ENCODE peak calls at places on chromosomes 5 and 9, in four cellular contexts. One of them, this sample, is unnamed.

GRCh38 chr5:107558951-107559350 is 111.8 kb downstream of the EFNA5 start:
- DNase-seq in astrocyte: no peak
- DNase-seq in lower leg skin: no peak
- DNase-seq in PC-9: no peak
- DNase-seq in this sample: no peak

GRCh38 chr9:104144336-104144735 is 50.2 kb downstream of the SMC2 start:
- DNase-seq in astrocyte: no peak
- DNase-seq in lower leg skin: no peak
- DNase-seq in PC-9: no peak
- DNase-seq in this sample: no peak

GRCh38 chr9:27047126-27047525 is 41.7 kb upstream of the LRRC19 start:
- DNase-seq in astrocyte: no peak
- DNase-seq in lower leg skin: no peak
- DNase-seq in PC-9: no peak
- DNase-seq in this sample: no peak

GRCh38 chr9:113519401-113520108 is 56.0 kb downstream of the RGS3 start:
- DNase-seq in astrocyte: peak
- DNase-seq in lower leg skin: no peak
- DNase-seq in PC-9: no peak
- DNase-seq in this sample: peak

GRCh38 chr5:116370886-116371285 is 203.7 kb downstream of the SEMA6A start:
- DNase-seq in astrocyte: peak
- DNase-seq in lower leg skin: no peak
- DNase-seq in PC-9: no peak
- DNase-seq in this sample: peak

GRCh38 chr9:113887436-113887835 is 11.3 kb downstream of the ZNF618 start:
- DNase-seq in astrocyte: no peak
- DNase-seq in lower leg skin: no peak
- DNase-seq in PC-9: no peak
- DNase-seq in this sample: no peak

GRCh38 chr5:42992035-42992570 is 48.0 kb downstream of the ANXA2R start:
- DNase-seq in astrocyte: peak
- DNase-seq in lower leg skin: peak
- DNase-seq in PC-9: peak
- DNase-seq in this sample: peak

GRCh38 chr9:3716415-3716814 is 190.6 kb upstream of the RFX3 start:
- DNase-seq in astrocyte: no peak
- DNase-seq in lower leg skin: no peak
- DNase-seq in PC-9: no peak
- DNase-seq in this sample: no peak

GRCh38 chr5:169218862-169219261 is 82.1 kb downstream of the SLIT3 start:
- DNase-seq in astrocyte: no peak
- DNase-seq in lower leg skin: no peak
- DNase-seq in PC-9: no peak
- DNase-seq in this sample: no peak

GRCh38 chr9:12855066-12855465 is 80.2 kb downstream of the LURAP1L start:
- DNase-seq in astrocyte: no peak
- DNase-seq in lower leg skin: no peak
- DNase-seq in PC-9: no peak
- DNase-seq in this sample: peak

GRCh38 chr5:129460951-129461815 is 1.1 kb downstream of the ADAMTS19 start:
- DNase-seq in astrocyte: peak
- DNase-seq in lower leg skin: no peak
- DNase-seq in PC-9: no peak
- DNase-seq in this sample: peak

GRCh38 chr9:116959775-116960174 is 272.7 kb downstream of the TRIM32 start:
- DNase-seq in astrocyte: peak
- DNase-seq in lower leg skin: no peak
- DNase-seq in PC-9: no peak
- DNase-seq in this sample: no peak

GRCh38 chr9:73780916-73781315 is 629.3 kb downstream of the ANXA1 start:
- DNase-seq in astrocyte: peak
- DNase-seq in lower leg skin: no peak
- DNase-seq in PC-9: peak
- DNase-seq in this sample: peak

GRCh38 chr5:5291357-5291756 is 131.1 kb upstream of the ICE1 start:
- DNase-seq in astrocyte: peak
- DNase-seq in lower leg skin: no peak
- DNase-seq in PC-9: no peak
- DNase-seq in this sample: no peak

GRCh38 chr5:543755-544674 is 19.8 kb upstream of the SLC9A3 start:
- DNase-seq in astrocyte: no peak
- DNase-seq in lower leg skin: no peak
- DNase-seq in PC-9: no peak
- DNase-seq in this sample: no peak

GRCh38 chr5:18195910-18196309 is 561.6 kb downstream of the TAF11L14 start:
- DNase-seq in astrocyte: no peak
- DNase-seq in lower leg skin: no peak
- DNase-seq in PC-9: no peak
- DNase-seq in this sample: peak

GRCh38 chr9:88481933-88482332 is 53.0 kb upstream of the NXNL2 start:
- DNase-seq in astrocyte: no peak
- DNase-seq in lower leg skin: no peak
- DNase-seq in PC-9: no peak
- DNase-seq in this sample: no peak

GRCh38 chr9:12818431-12819000 is 43.7 kb downstream of the LURAP1L start:
- DNase-seq in astrocyte: peak
- DNase-seq in lower leg skin: no peak
- DNase-seq in PC-9: no peak
- DNase-seq in this sample: peak

GRCh38 chr9:119366909-119367690 is 2.1 kb downstream of the BRINP1 start:
- DNase-seq in astrocyte: no peak
- DNase-seq in lower leg skin: no peak
- DNase-seq in PC-9: no peak
- DNase-seq in this sample: peak

GRCh38 chr5:42321800-42322199 is 101.4 kb upstream of the GHR start:
- DNase-seq in astrocyte: no peak
- DNase-seq in lower leg skin: no peak
- DNase-seq in PC-9: no peak
- DNase-seq in this sample: no peak

GRCh38 chr5:33936004-33936380 is 194 bp upstream of the RXFP3 start:
- DNase-seq in astrocyte: peak
- DNase-seq in lower leg skin: peak
- DNase-seq in PC-9: no peak
- DNase-seq in this sample: peak

GRCh38 chr9:81861644-81862043 is 66.6 kb upstream of the SPATA31D4 start:
- DNase-seq in astrocyte: peak
- DNase-seq in lower leg skin: no peak
- DNase-seq in PC-9: peak
- DNase-seq in this sample: peak

GRCh38 chr9:34575775-34576592 is 13.5 kb downstream of the CNTFR start:
- DNase-seq in astrocyte: no peak
- DNase-seq in lower leg skin: no peak
- DNase-seq in PC-9: no peak
- DNase-seq in this sample: no peak

GRCh38 chr5:140564196-140565023 is at the start of the genes APBB3 and SLC35A4:
- DNase-seq in astrocyte: peak
- DNase-seq in lower leg skin: peak
- DNase-seq in PC-9: peak
- DNase-seq in this sample: peak

GRCh38 chr5:117881426-117882230 is 1106.7 kb downstream of the DTWD2 start:
- DNase-seq in astrocyte: no peak
- DNase-seq in lower leg skin: no peak
- DNase-seq in PC-9: no peak
- DNase-seq in this sample: no peak

GRCh38 chr5:62284946-62285891 is 20.8 kb upstream of the KIF2A start:
- DNase-seq in astrocyte: no peak
- DNase-seq in lower leg skin: no peak
- DNase-seq in PC-9: no peak
- DNase-seq in this sample: no peak

GRCh38 chr9:3012245-3012644 is 168.3 kb upstream of the PUM3 start:
- DNase-seq in astrocyte: no peak
- DNase-seq in lower leg skin: no peak
- DNase-seq in PC-9: no peak
- DNase-seq in this sample: no peak

GRCh38 chr9:126401107-126401506 is 74.5 kb downstream of the MVB12B start:
- DNase-seq in astrocyte: no peak
- DNase-seq in lower leg skin: no peak
- DNase-seq in PC-9: no peak
- DNase-seq in this sample: no peak

GRCh38 chr9:130933114-130934046 is 5.7 kb downstream of the FIBCD1 start:
- DNase-seq in astrocyte: peak
- DNase-seq in lower leg skin: no peak
- DNase-seq in PC-9: peak
- DNase-seq in this sample: peak

DNA sequence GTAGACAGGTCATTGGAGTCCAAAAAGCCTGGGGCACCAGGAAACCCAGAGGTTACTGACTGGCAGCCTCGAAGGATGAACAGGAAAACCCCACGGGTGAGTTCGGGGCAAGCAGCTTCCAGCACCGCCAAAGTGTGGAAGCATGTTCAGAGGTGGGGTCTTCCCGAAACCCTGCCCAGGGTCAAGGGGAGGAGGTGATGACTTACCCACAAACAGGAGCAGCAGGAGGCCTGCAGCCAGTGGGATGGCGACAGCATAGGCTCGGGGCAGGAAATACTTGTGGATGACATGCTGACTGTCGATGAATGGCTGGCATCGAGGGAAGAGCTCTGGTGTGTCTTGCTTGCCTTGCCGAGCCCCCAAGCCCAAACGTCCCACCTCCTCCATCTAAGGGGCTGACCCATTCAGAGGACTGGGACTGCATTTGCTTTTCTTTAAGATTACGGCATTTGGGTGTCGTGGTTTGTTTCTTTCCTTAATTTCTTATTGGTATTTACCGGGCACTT is 1.3 kb downstream of the DPM2 start:
- DNase-seq in astrocyte: no peak
- DNase-seq in lower leg skin: no peak
- DNase-seq in PC-9: no peak
- DNase-seq in this sample: no peak
- H3K4me3 ChIP-seq in astrocyte: peak
- H3K4me3 ChIP-seq in lower leg skin: no peak
- H3K4me3 ChIP-seq in PC-9: peak
- H3K4me3 ChIP-seq in this sample: peak

GRCh38 chr5:171848911-171849520 is 63.4 kb downstream of the SMIM23 start:
- DNase-seq in astrocyte: no peak
- DNase-seq in lower leg skin: peak
- DNase-seq in PC-9: no peak
- DNase-seq in this sample: no peak

GRCh38 chr5:171849585-171850353 is 64.2 kb downstream of the SMIM23 start:
- DNase-seq in astrocyte: no peak
- DNase-seq in lower leg skin: peak
- DNase-seq in PC-9: no peak
- DNase-seq in this sample: no peak

GRCh38 chr5:171852255-171852681 is 66.7 kb downstream of the SMIM23 start:
- DNase-seq in astrocyte: no peak
- DNase-seq in lower leg skin: peak
- DNase-seq in PC-9: peak
- DNase-seq in this sample: no peak

GRCh38 chr5:171851251-171851650 is 65.6 kb downstream of the SMIM23 start:
- DNase-seq in astrocyte: no peak
- DNase-seq in lower leg skin: no peak
- DNase-seq in PC-9: no peak
- DNase-seq in this sample: no peak

GRCh38 chr5:171850354-171850947 is 64.8 kb downstream of the SMIM23 start:
- DNase-seq in astrocyte: no peak
- DNase-seq in lower leg skin: peak
- DNase-seq in PC-9: no peak
- DNase-seq in this sample: peak
- TF ChIP-seq CTCF in astrocyte: peak
- TF ChIP-seq CTCF in lower leg skin: no peak
- TF ChIP-seq CTCF in PC-9: peak
- TF ChIP-seq CTCF in this sample: peak

GRCh38 chr5:67235399-67236110 is 39.0 kb upstream of the CD180 start:
- DNase-seq in astrocyte: no peak
- DNase-seq in lower leg skin: no peak
- DNase-seq in PC-9: no peak
- DNase-seq in this sample: no peak

GRCh38 chr5:67233075-67233474 is 36.5 kb upstream of the CD180 start:
- DNase-seq in astrocyte: peak
- DNase-seq in lower leg skin: no peak
- DNase-seq in PC-9: no peak
- DNase-seq in this sample: no peak

GRCh38 chr5:67238191-67238590 is 41.6 kb upstream of the CD180 start:
- DNase-seq in astrocyte: no peak
- DNase-seq in lower leg skin: no peak
- DNase-seq in PC-9: no peak
- DNase-seq in this sample: no peak

GRCh38 chr5:67234671-67235176 is 38.1 kb upstream of the CD180 start:
- DNase-seq in astrocyte: peak
- DNase-seq in lower leg skin: no peak
- DNase-seq in PC-9: no peak
- DNase-seq in this sample: peak
- H3K4me3 ChIP-seq in astrocyte: peak
- H3K4me3 ChIP-seq in lower leg skin: no peak
- H3K4me3 ChIP-seq in PC-9: no peak
- H3K4me3 ChIP-seq in this sample: no peak

GRCh38 chr9:101030022-101030391 is 1.5 kb downstream of the PLPPR1 start:
- DNase-seq in astrocyte: no peak
- DNase-seq in lower leg skin: no peak
- DNase-seq in PC-9: no peak
- DNase-seq in this sample: no peak

GRCh38 chr9:101027733-101028345 is 688 bp upstream of the PLPPR1 start:
- DNase-seq in astrocyte: no peak
- DNase-seq in lower leg skin: no peak
- DNase-seq in PC-9: no peak
- DNase-seq in this sample: no peak

GRCh38 chr9:101027246-101027645 is 1.3 kb upstream of the PLPPR1 start:
- DNase-seq in astrocyte: no peak
- DNase-seq in lower leg skin: no peak
- DNase-seq in PC-9: no peak
- DNase-seq in this sample: no peak

GRCh38 chr9:101029300-101030021 is 934 bp downstream of the PLPPR1 start:
- DNase-seq in astrocyte: no peak
- DNase-seq in lower leg skin: no peak
- DNase-seq in PC-9: no peak
- DNase-seq in this sample: no peak

DNA sequence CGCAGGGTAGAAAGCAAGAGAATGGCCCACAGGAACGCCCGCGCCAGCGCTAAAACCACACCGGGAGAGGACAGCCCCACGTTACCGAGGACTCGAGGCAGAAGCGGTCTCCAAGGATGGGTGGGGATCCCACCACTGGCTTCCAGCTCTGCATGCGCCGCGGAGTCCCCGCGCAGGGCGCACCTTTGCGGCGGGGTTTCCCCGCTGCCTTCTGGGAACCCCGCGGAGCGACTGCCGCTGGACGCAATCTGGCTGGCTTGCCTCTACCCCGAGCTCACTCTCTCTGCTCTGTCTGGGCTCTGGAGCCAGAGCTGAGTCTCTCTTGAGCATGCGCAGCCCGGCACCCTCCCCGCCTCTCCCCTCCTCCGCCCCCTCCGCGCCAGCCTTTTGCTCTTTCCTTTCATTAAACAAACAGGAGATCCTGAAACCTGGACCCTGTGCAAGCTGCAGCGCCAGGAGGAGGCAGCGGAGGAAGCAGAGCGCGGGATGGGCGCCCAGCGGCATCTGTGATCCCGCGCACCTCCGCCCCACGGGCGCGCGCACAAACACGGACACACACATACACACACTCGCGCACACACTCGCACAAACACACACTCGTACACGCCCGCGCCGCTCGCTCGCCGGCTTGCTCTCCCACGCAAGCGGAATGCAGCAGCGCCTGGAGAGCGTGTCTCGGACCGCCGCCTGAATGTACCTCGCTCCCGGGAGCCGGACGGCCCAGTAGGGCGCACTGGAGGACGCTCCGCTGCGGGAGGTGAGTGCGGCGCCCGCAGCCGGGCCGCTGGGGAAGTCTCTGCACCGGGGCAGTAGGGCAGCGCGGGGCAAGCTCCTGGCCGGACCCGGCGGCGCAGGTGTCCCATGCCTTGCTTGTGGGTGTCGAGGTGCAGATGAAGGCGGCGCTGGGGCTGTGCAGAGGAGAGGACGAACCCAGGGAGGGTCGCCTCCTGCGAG is at the start of gene PLPPR1:
- DNase-seq in astrocyte: peak
- DNase-seq in lower leg skin: no peak
- DNase-seq in PC-9: no peak
- DNase-seq in this sample: peak
- TF ChIP-seq CTCF in astrocyte: no peak
- TF ChIP-seq CTCF in lower leg skin: no peak
- TF ChIP-seq CTCF in PC-9: no peak
- TF ChIP-seq CTCF in this sample: no peak

This sample was measured in bronchial epithelial cell.